ENCODE peak calls at places on chromosomes 6 and 20, in seven cellular contexts. J is nucleus accumbens; L is IMR-90; T is stimulated activated naive CD8-positive, alpha-beta T cell treated with anti-CD3 and anti-CD28 coated beads, Interleukin-15, amount 100 ng/mL, for 72 hours; U is HEK293T; O is Panc1; K is head of caudate nucleus. Q is an unnamed sample.

GRCh38 chr6:7433211-7433610 is 43.6 kb downstream of the RIOK1 start:
- DNase-seq in J (no peak), K (no peak), O (no peak), T (no peak), L (no peak), U (no peak), Q (no peak)

GRCh38 chr20:63080811-63081210 is 74.0 kb upstream of the BHLHE23 start:
- DNase-seq in O (no peak), L (no peak), T (no peak), J (no peak), U (no peak), K (no peak), Q (no peak)

GRCh38 chr6:132298344-132298949 is 102.8 kb downstream of the MOXD1 start:
- DNase-seq in U (peak), O (peak), J (peak), K (peak), L (peak), T (no peak), Q (peak)

GRCh38 chr6:3239110-3239830 is 11.8 kb upstream of the TUBB2B start:
- DNase-seq in U (peak), O (no peak), T (no peak), K (peak), J (no peak), L (no peak), Q (peak)

GRCh38 chr6:160141001-160141726 is 19.5 kb downstream of the SLC22A1 start:
- DNase-seq in K (no peak), J (no peak), O (no peak), T (no peak), L (peak), U (no peak), Q (no peak)

GRCh38 chr6:6248651-6249050 is 71.8 kb downstream of the F13A1 start:
- DNase-seq in L (no peak), U (no peak), J (no peak), K (no peak), O (no peak), T (no peak), Q (no peak)

GRCh38 chr6:33147807-33148666 is 44.2 kb downstream of the COL11A2 start:
- DNase-seq in K (peak), U (peak), O (no peak), J (no peak), L (peak), T (no peak), Q (peak)

GRCh38 chr6:5712349-5713215 is 294.1 kb downstream of the NRN1 start:
- DNase-seq in T (no peak), O (no peak), U (no peak), L (no peak), J (no peak), K (no peak), Q (no peak)

GRCh38 chr6:130033999-130034814 is 15.8 kb downstream of the L3MBTL3 start:
- DNase-seq in O (no peak), J (no peak), U (peak), K (no peak), L (peak), T (peak), Q (no peak)

GRCh38 chr6:30781697-30782424 is 37.5 kb upstream of the IER3 start:
- DNase-seq in K (peak), J (peak), U (peak), O (peak), L (peak), T (peak), Q (peak)

GRCh38 chr6:151137441-151137984 is 102.3 kb upstream of the AKAP12 start:
- DNase-seq in O (no peak), T (no peak), J (no peak), U (no peak), L (no peak), K (peak), Q (no peak)

GRCh38 chr6:137717074-137718073 is 149.7 kb upstream of the TNFAIP3 start:
- DNase-seq in J (no peak), U (no peak), K (no peak), L (no peak), O (no peak), T (peak), Q (peak)

GRCh38 chr6:39029156-39030011 is 19.2 kb upstream of the GLP1R start:
- DNase-seq in U (peak), L (no peak), O (peak), K (no peak), J (no peak), T (peak), Q (peak)

GRCh38 chr6:169269180-169270076 is 15.8 kb upstream of the THBS2 start:
- DNase-seq in J (no peak), K (no peak), O (no peak), U (no peak), T (no peak), L (peak), Q (no peak)

GRCh38 chr6:41066867-41067304 is 5.3 kb downstream of the OARD1 start:
- DNase-seq in U (peak), K (peak), L (peak), O (no peak), T (peak), J (peak), Q (peak)

GRCh38 chr6:125170376-125170775 is 16.8 kb downstream of the TPD52L1 start:
- DNase-seq in T (no peak), J (no peak), K (no peak), O (no peak), L (peak), U (no peak), Q (no peak)

GRCh38 chr6:158379336-158379735 is 67.1 kb downstream of the TULP4 start:
- DNase-seq in J (no peak), K (no peak), T (no peak), U (no peak), O (no peak), L (no peak), Q (no peak)

GRCh38 chr20:20452254-20452676 is 84.4 kb downstream of the INSM1 start:
- DNase-seq in O (no peak), L (peak), K (peak), J (peak), U (no peak), T (peak), Q (peak)

GRCh38 chr6:49892280-49892679 is 25.9 kb upstream of the CRISP1 start:
- DNase-seq in T (no peak), U (no peak), K (no peak), L (no peak), J (no peak), O (no peak), Q (peak)

GRCh38 chr20:54172532-54172855 is 1.3 kb downstream of the CYP24A1 start:
- DNase-seq in O (no peak), T (no peak), K (no peak), U (no peak), J (no peak), L (no peak), Q (no peak)

GRCh38 chr20:4950437-4950836 is 50.9 kb downstream of the SLC23A2 start:
- DNase-seq in J (no peak), K (no peak), U (no peak), O (no peak), L (no peak), T (no peak), Q (no peak)

GRCh38 chr20:32232487-32232886 is 24.8 kb downstream of the POFUT1 start:
- DNase-seq in U (no peak), O (no peak), K (no peak), L (no peak), J (no peak), T (peak), Q (no peak)

GRCh38 chr6:71248306-71248705 is 40.3 kb upstream of the OGFRL1 start:
- DNase-seq in U (no peak), T (no peak), O (peak), K (no peak), L (peak), J (no peak), Q (peak)

GRCh38 chr6:1612902-1613301 is 3.2 kb downstream of the FOXC1 start:
- DNase-seq in U (no peak), K (no peak), L (peak), T (no peak), J (no peak), O (no peak), Q (no peak)

GRCh38 chr6:2264932-2265331 is 19.5 kb upstream of the GMDS start:
- DNase-seq in U (no peak), L (peak), T (no peak), K (no peak), O (no peak), J (no peak), Q (no peak)

GRCh38 chr6:136550330-136551071 is at the start of gene MAP7:
- DNase-seq in K (peak), O (no peak), L (peak), J (peak), T (peak), U (peak), Q (peak)

GRCh38 chr20:17077030-17077429 is 149.8 kb upstream of the PCSK2 start:
- DNase-seq in K (no peak), J (no peak), T (no peak), U (no peak), L (no peak), O (no peak), Q (no peak)

GRCh38 chr20:43749734-43750294 is 23.0 kb upstream of the GTSF1L start:
- DNase-seq in J (peak), O (peak), U (peak), K (peak), T (peak), L (peak), Q (peak)